ENCODE peak calls at places on chromosomes 5 and 9, in seven cellular contexts. One of them, this sample, is unnamed.
A peak's percentile ranks its signal among the peaks of the same experiment; 100 is the strongest.

GRCh38 chr5:14272548-14273205 is 129.5 kb downstream of the TRIO start:
- DNase-seq in fibroblast of pulmonary artery: no peak
- DNase-seq in stomach: no peak
- DNase-seq in body of pancreas: no peak
- DNase-seq in upper lobe of right lung: no peak
- DNase-seq in IMR-90: no peak
- DNase-seq in HCT116: no peak
- DNase-seq in this sample: peak; percentile 77

GRCh38 chr5:17120209-17120608 is 97.2 kb upstream of the BASP1 start:
- DNase-seq in fibroblast of pulmonary artery: no peak
- DNase-seq in stomach: peak; percentile 46
- DNase-seq in body of pancreas: peak; percentile 15
- DNase-seq in upper lobe of right lung: no peak
- DNase-seq in IMR-90: no peak
- DNase-seq in HCT116: no peak
- DNase-seq in this sample: no peak

GRCh38 chr5:34771076-34771475 is 67.9 kb upstream of the TTC23L start:
- DNase-seq in fibroblast of pulmonary artery: no peak
- DNase-seq in stomach: no peak
- DNase-seq in body of pancreas: no peak
- DNase-seq in upper lobe of right lung: no peak
- DNase-seq in IMR-90: no peak
- DNase-seq in HCT116: no peak
- DNase-seq in this sample: no peak

GRCh38 chr5:72015103-72015548 is 92.1 kb upstream of the MAP1B start:
- DNase-seq in fibroblast of pulmonary artery: peak; percentile 99
- DNase-seq in stomach: no peak
- DNase-seq in body of pancreas: peak; percentile 59
- DNase-seq in upper lobe of right lung: no peak
- DNase-seq in IMR-90: peak; percentile 56
- DNase-seq in HCT116: peak; percentile 93
- DNase-seq in this sample: peak; percentile 54

GRCh38 chr5:5421149-5421960 is 1.1 kb upstream of the ICE1 start:
- DNase-seq in fibroblast of pulmonary artery: peak; percentile 18
- DNase-seq in stomach: no peak
- DNase-seq in body of pancreas: peak; percentile 14
- DNase-seq in upper lobe of right lung: no peak
- DNase-seq in IMR-90: peak; percentile 5
- DNase-seq in HCT116: no peak
- DNase-seq in this sample: peak; percentile 19

GRCh38 chr5:135027699-135028615 is 6.1 kb downstream of the PITX1 start:
- DNase-seq in fibroblast of pulmonary artery: no peak
- DNase-seq in stomach: no peak
- DNase-seq in body of pancreas: no peak
- DNase-seq in upper lobe of right lung: no peak
- DNase-seq in IMR-90: no peak
- DNase-seq in HCT116: no peak
- DNase-seq in this sample: peak; percentile 6

GRCh38 chr9:133734600-133735414 is 3.3 kb downstream of the SARDH start:
- DNase-seq in fibroblast of pulmonary artery: no peak
- DNase-seq in stomach: peak; percentile 22
- DNase-seq in body of pancreas: no peak
- DNase-seq in upper lobe of right lung: peak; percentile 56
- DNase-seq in IMR-90: no peak
- DNase-seq in HCT116: no peak
- DNase-seq in this sample: no peak

GRCh38 chr5:80204808-80205614 is 50.8 kb downstream of the SERINC5 start:
- DNase-seq in fibroblast of pulmonary artery: peak; percentile 88
- DNase-seq in stomach: peak; percentile 46
- DNase-seq in body of pancreas: peak; percentile 77
- DNase-seq in upper lobe of right lung: no peak
- DNase-seq in IMR-90: peak; percentile 76
- DNase-seq in HCT116: no peak
- DNase-seq in this sample: peak; percentile 88

GRCh38 chr5:160342413-160342941 is 27.9 kb downstream of the C1QTNF2 start:
- DNase-seq in fibroblast of pulmonary artery: peak; percentile 14
- DNase-seq in stomach: peak; percentile 39
- DNase-seq in body of pancreas: no peak
- DNase-seq in upper lobe of right lung: no peak
- DNase-seq in IMR-90: peak; percentile 61
- DNase-seq in HCT116: no peak
- DNase-seq in this sample: peak; percentile 54

GRCh38 chr5:67337751-67338150 is 141.2 kb upstream of the CD180 start:
- DNase-seq in fibroblast of pulmonary artery: no peak
- DNase-seq in stomach: no peak
- DNase-seq in body of pancreas: no peak
- DNase-seq in upper lobe of right lung: no peak
- DNase-seq in IMR-90: no peak
- DNase-seq in HCT116: no peak
- DNase-seq in this sample: no peak

GRCh38 chr9:91433180-91433579 is 9.5 kb upstream of the NFIL3 start:
- DNase-seq in fibroblast of pulmonary artery: peak; percentile 90
- DNase-seq in stomach: no peak
- DNase-seq in body of pancreas: peak; percentile 64
- DNase-seq in upper lobe of right lung: no peak
- DNase-seq in IMR-90: peak; percentile 98
- DNase-seq in HCT116: peak; percentile 78
- DNase-seq in this sample: peak; percentile 86

GRCh38 chr9:34651876-34652602 is at the start of gene IL11RA:
- DNase-seq in fibroblast of pulmonary artery: peak; percentile 82
- DNase-seq in stomach: peak; percentile 69
- DNase-seq in body of pancreas: peak; percentile 72
- DNase-seq in upper lobe of right lung: peak; percentile 94
- DNase-seq in IMR-90: peak; percentile 84
- DNase-seq in HCT116: peak; percentile 80
- DNase-seq in this sample: peak; percentile 88

GRCh38 chr5:181170237-181170830 is 22.9 kb downstream of the OR2V2 start:
- DNase-seq in fibroblast of pulmonary artery: no peak
- DNase-seq in stomach: no peak
- DNase-seq in body of pancreas: no peak
- DNase-seq in upper lobe of right lung: no peak
- DNase-seq in IMR-90: no peak
- DNase-seq in HCT116: no peak
- DNase-seq in this sample: no peak

GRCh38 chr9:110650991-110651411 is 17.6 kb upstream of the MUSK start:
- DNase-seq in fibroblast of pulmonary artery: peak; percentile 94
- DNase-seq in stomach: no peak
- DNase-seq in body of pancreas: no peak
- DNase-seq in upper lobe of right lung: no peak
- DNase-seq in IMR-90: peak; percentile 99
- DNase-seq in HCT116: no peak
- DNase-seq in this sample: peak; percentile 94

GRCh38 chr5:80411589-80412219 is 3.8 kb downstream of the ZFYVE16 start:
- DNase-seq in fibroblast of pulmonary artery: no peak
- DNase-seq in stomach: no peak
- DNase-seq in body of pancreas: no peak
- DNase-seq in upper lobe of right lung: no peak
- DNase-seq in IMR-90: peak; percentile 7
- DNase-seq in HCT116: no peak
- DNase-seq in this sample: peak; percentile 19

GRCh38 chr5:82374637-82375036 is 96.5 kb upstream of the RPS23 start:
- DNase-seq in fibroblast of pulmonary artery: no peak
- DNase-seq in stomach: no peak
- DNase-seq in body of pancreas: no peak
- DNase-seq in upper lobe of right lung: no peak
- DNase-seq in IMR-90: no peak
- DNase-seq in HCT116: no peak
- DNase-seq in this sample: no peak

GRCh38 chr5:40172721-40173120 is 507.0 kb upstream of the PTGER4 start:
- DNase-seq in fibroblast of pulmonary artery: no peak
- DNase-seq in stomach: no peak
- DNase-seq in body of pancreas: no peak
- DNase-seq in upper lobe of right lung: no peak
- DNase-seq in IMR-90: no peak
- DNase-seq in HCT116: no peak
- DNase-seq in this sample: peak; percentile 6

GRCh38 chr5:109920736-109921135 is 231.0 kb downstream of the MAN2A1 start:
- DNase-seq in fibroblast of pulmonary artery: no peak
- DNase-seq in stomach: no peak
- DNase-seq in body of pancreas: no peak
- DNase-seq in upper lobe of right lung: no peak
- DNase-seq in IMR-90: no peak
- DNase-seq in HCT116: no peak
- DNase-seq in this sample: no peak

GRCh38 chr9:3856592-3856991 is 330.8 kb upstream of the RFX3 start:
- DNase-seq in fibroblast of pulmonary artery: peak; percentile 74
- DNase-seq in stomach: no peak
- DNase-seq in body of pancreas: no peak
- DNase-seq in upper lobe of right lung: no peak
- DNase-seq in IMR-90: peak; percentile 26
- DNase-seq in HCT116: no peak
- DNase-seq in this sample: no peak

GRCh38 chr5:174725261-174725990 is 1.0 kb downstream of the MSX2 start:
- DNase-seq in fibroblast of pulmonary artery: no peak
- DNase-seq in stomach: no peak
- DNase-seq in body of pancreas: no peak
- DNase-seq in upper lobe of right lung: no peak
- DNase-seq in IMR-90: no peak
- DNase-seq in HCT116: no peak
- DNase-seq in this sample: no peak

GRCh38 chr9:91720746-91721705 is 229.0 kb downstream of the ROR2 start:
- DNase-seq in fibroblast of pulmonary artery: no peak
- DNase-seq in stomach: no peak
- DNase-seq in body of pancreas: no peak
- DNase-seq in upper lobe of right lung: no peak
- DNase-seq in IMR-90: no peak
- DNase-seq in HCT116: no peak
- DNase-seq in this sample: peak; percentile 37

GRCh38 chr5:159032656-159033350 is 66.9 kb downstream of the EBF1 start:
- DNase-seq in fibroblast of pulmonary artery: no peak
- DNase-seq in stomach: no peak
- DNase-seq in body of pancreas: no peak
- DNase-seq in upper lobe of right lung: no peak
- DNase-seq in IMR-90: no peak
- DNase-seq in HCT116: no peak
- DNase-seq in this sample: no peak

GRCh38 chr9:995192-995591 is 18.7 kb downstream of the DMRT3 start:
- DNase-seq in fibroblast of pulmonary artery: no peak
- DNase-seq in stomach: no peak
- DNase-seq in body of pancreas: no peak
- DNase-seq in upper lobe of right lung: no peak
- DNase-seq in IMR-90: no peak
- DNase-seq in HCT116: no peak
- DNase-seq in this sample: no peak

GRCh38 chr9:112793213-112793810 is 42.8 kb downstream of the SNX30 start:
- DNase-seq in fibroblast of pulmonary artery: peak; percentile 73
- DNase-seq in stomach: peak; percentile 61
- DNase-seq in body of pancreas: peak; percentile 64
- DNase-seq in upper lobe of right lung: peak; percentile 83
- DNase-seq in IMR-90: peak; percentile 56
- DNase-seq in HCT116: peak; percentile 51
- DNase-seq in this sample: peak; percentile 65

GRCh38 chr5:15013654-15014463 is 142.3 kb upstream of the ANKH start:
- DNase-seq in fibroblast of pulmonary artery: peak; percentile 87
- DNase-seq in stomach: no peak
- DNase-seq in body of pancreas: peak; percentile 44
- DNase-seq in upper lobe of right lung: no peak
- DNase-seq in IMR-90: peak; percentile 80
- DNase-seq in HCT116: peak; percentile 58
- DNase-seq in this sample: peak; percentile 80

GRCh38 chr9:15147471-15147870 is 159.5 kb downstream of the TTC39B start:
- DNase-seq in fibroblast of pulmonary artery: no peak
- DNase-seq in stomach: no peak
- DNase-seq in body of pancreas: no peak
- DNase-seq in upper lobe of right lung: no peak
- DNase-seq in IMR-90: no peak
- DNase-seq in HCT116: no peak
- DNase-seq in this sample: no peak

GRCh38 chr5:8321272-8321671 is 452.3 kb downstream of the MTRR start:
- DNase-seq in fibroblast of pulmonary artery: no peak
- DNase-seq in stomach: no peak
- DNase-seq in body of pancreas: no peak
- DNase-seq in upper lobe of right lung: no peak
- DNase-seq in IMR-90: no peak
- DNase-seq in HCT116: no peak
- DNase-seq in this sample: no peak

GRCh38 chr5:169647566-169647965 is 10.5 kb downstream of the DOCK2 start:
- DNase-seq in fibroblast of pulmonary artery: no peak
- DNase-seq in stomach: no peak
- DNase-seq in body of pancreas: no peak
- DNase-seq in upper lobe of right lung: no peak
- DNase-seq in IMR-90: no peak
- DNase-seq in HCT116: no peak
- DNase-seq in this sample: no peak
- H3K4me3 ChIP-seq in fibroblast of pulmonary artery: no peak overlapping the region
- H3K4me3 ChIP-seq in stomach: no peak overlapping the region
- H3K4me3 ChIP-seq in body of pancreas: no peak overlapping the region
- H3K4me3 ChIP-seq in upper lobe of right lung: no peak overlapping the region
- H3K4me3 ChIP-seq in IMR-90: no peak overlapping the region
- H3K4me3 ChIP-seq in HCT116: no peak overlapping the region
- H3K4me3 ChIP-seq in this sample: no peak overlapping the region

GRCh38 chr9:120306561-120306960 is 273.4 kb downstream of the CDK5RAP2 start:
- DNase-seq in fibroblast of pulmonary artery: no peak
- DNase-seq in stomach: no peak
- DNase-seq in body of pancreas: no peak
- DNase-seq in upper lobe of right lung: no peak
- DNase-seq in IMR-90: no peak
- DNase-seq in HCT116: no peak
- DNase-seq in this sample: no peak
- TF ChIP-seq CTCF in fibroblast of pulmonary artery: no peak
- TF ChIP-seq CTCF in stomach: no peak
- TF ChIP-seq CTCF in body of pancreas: no peak
- TF ChIP-seq CTCF in upper lobe of right lung: no peak
- TF ChIP-seq CTCF in IMR-90: no peak
- TF ChIP-seq CTCF in HCT116: no peak
- TF ChIP-seq CTCF in this sample: no peak

GRCh38 chr5:102762828-102763227 is 7.7 kb downstream of the PAM start:
- DNase-seq in fibroblast of pulmonary artery: no peak
- DNase-seq in stomach: no peak
- DNase-seq in body of pancreas: no peak
- DNase-seq in upper lobe of right lung: no peak
- DNase-seq in IMR-90: no peak
- DNase-seq in HCT116: no peak
- DNase-seq in this sample: no peak
- H3K4me3 ChIP-seq in fibroblast of pulmonary artery: no peak overlapping the region
- H3K4me3 ChIP-seq in stomach: no peak overlapping the region
- H3K4me3 ChIP-seq in body of pancreas: no peak overlapping the region
- H3K4me3 ChIP-seq in upper lobe of right lung: no peak overlapping the region
- H3K4me3 ChIP-seq in IMR-90: no peak overlapping the region
- H3K4me3 ChIP-seq in HCT116: no peak overlapping the region
- H3K4me3 ChIP-seq in this sample: no peak overlapping the region

GRCh38 chr9:21988056-21988990 is 5.9 kb downstream of the CDKN2A start:
- DNase-seq in fibroblast of pulmonary artery: no peak
- DNase-seq in stomach: no peak
- DNase-seq in body of pancreas: no peak
- DNase-seq in upper lobe of right lung: no peak
- DNase-seq in IMR-90: no peak
- DNase-seq in HCT116: no peak
- DNase-seq in this sample: no peak

GRCh38 chr9:21985964-21986667 is 8.1 kb downstream of the CDKN2A start:
- DNase-seq in fibroblast of pulmonary artery: no peak
- DNase-seq in stomach: no peak
- DNase-seq in body of pancreas: no peak
- DNase-seq in upper lobe of right lung: no peak
- DNase-seq in IMR-90: no peak
- DNase-seq in HCT116: no peak
- DNase-seq in this sample: no peak

DNA sequence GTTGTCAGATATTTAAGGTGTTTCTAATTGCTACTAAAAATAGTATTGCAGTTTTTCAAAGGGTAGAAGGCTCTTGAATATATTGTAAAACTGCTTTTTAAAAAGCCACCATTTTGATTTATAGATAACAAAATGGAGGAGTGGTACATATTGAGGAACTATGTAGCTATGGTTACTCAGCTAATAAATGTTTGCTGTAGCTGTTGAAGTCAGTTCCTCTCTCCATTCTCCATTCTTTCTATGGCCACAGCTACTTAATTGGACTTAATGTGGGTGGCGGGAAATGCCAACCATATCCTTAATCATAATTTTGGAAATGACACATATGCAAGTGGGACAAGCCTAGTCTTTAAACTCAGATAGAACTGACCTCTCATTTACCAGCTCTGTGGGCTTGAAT is 10.7 kb downstream of the CDKN2A start:
- DNase-seq in fibroblast of pulmonary artery: no peak
- DNase-seq in stomach: no peak
- DNase-seq in body of pancreas: no peak
- DNase-seq in upper lobe of right lung: no peak
- DNase-seq in IMR-90: no peak
- DNase-seq in HCT116: no peak
- DNase-seq in this sample: no peak
- TF ChIP-seq CTCF in fibroblast of pulmonary artery: no peak
- TF ChIP-seq CTCF in stomach: no peak
- TF ChIP-seq CTCF in body of pancreas: no peak
- TF ChIP-seq CTCF in upper lobe of right lung: no peak
- TF ChIP-seq CTCF in IMR-90: no peak
- TF ChIP-seq CTCF in HCT116: no peak
- TF ChIP-seq CTCF in this sample: no peak

This sample was measured in fibroblast of villous mesenchyme.